ENCODE peak calls at places on chromosomes 16 and 17, in five cellular contexts. L is GM13976, A is left lung, Z is progenitor cell of endocrine pancreas, O is adrenal gland. I is an unnamed sample.

GRCh38 chr17:31283841-31284240 is 13.2 kb downstream of the OMG start:
- DNase-seq in L (no peak), A (no peak), Z (no peak), O (no peak), I (no peak)

GRCh38 chr16:53504161-53504663 is 1.2 kb upstream of the AKTIP start:
- DNase-seq in L (no peak), A (peak; percentile 63), Z (peak; percentile 23), O (peak; percentile 54), I (no peak)

GRCh38 chr17:63916566-63917185 is 2.0 kb downstream of the GH1 start:
- DNase-seq in L (no peak), A (peak; percentile 20), Z (no peak), O (no peak), I (no peak)

GRCh38 chr17:66791337-66791736 is 43.6 kb upstream of the CACNG5 start:
- DNase-seq in L (no peak), A (no peak), Z (no peak), O (peak; percentile 86), I (no peak)

GRCh38 chr17:57257213-57257873 is 1.0 kb downstream of the MSI2 start:
- DNase-seq in L (no peak), A (no peak), Z (no peak), O (no peak), I (no peak)

GRCh38 chr17:18035704-18036103 is 3.3 kb downstream of the ATPAF2 start:
- DNase-seq in L (no peak), A (no peak), Z (no peak), O (no peak), I (no peak)

GRCh38 chr17:15651001-15651582 is 31.6 kb upstream of the FBXW10B start:
- DNase-seq in L (no peak), A (peak; percentile 40), Z (no peak), O (peak; percentile 57), I (no peak)

GRCh38 chr16:11215935-11216556 is 40.0 kb downstream of the SOCS1 start:
- DNase-seq in L (no peak), A (no peak), Z (no peak), O (no peak), I (no peak)

GRCh38 chr17:4947411-4948165 is 742 bp downstream of the PFN1 start:
- DNase-seq in L (peak; percentile 79), A (peak; percentile 67), Z (peak; percentile 36), O (peak; percentile 55), I (peak; percentile 81)

GRCh38 chr17:14297161-14297851 is 3.6 kb upstream of the HS3ST3B1 start:
- DNase-seq in L (no peak), A (no peak), Z (peak; percentile 49), O (peak; percentile 15), I (peak; percentile 36)

GRCh38 chr17:40992666-40993065 is 1.3 kb downstream of the KRTAP3-3 start:
- DNase-seq in L (no peak), A (no peak), Z (no peak), O (no peak), I (no peak)

GRCh38 chr17:48589831-48590602 is at the start of gene HOXB3:
- DNase-seq in L (no peak), A (no peak), Z (no peak), O (no peak), I (no peak)

GRCh38 chr16:85881436-85881835 is 17.5 kb upstream of the IRF8 start:
- DNase-seq in L (no peak), A (no peak), Z (no peak), O (no peak), I (no peak)

GRCh38 chr17:79970576-79971068 is 65.0 kb downstream of the TBC1D16 start:
- DNase-seq in L (no peak), A (no peak), Z (no peak), O (peak; percentile 75), I (peak; percentile 46)

GRCh38 chr16:19114359-19115147 is 789 bp downstream of the ITPRIPL2 start:
- DNase-seq in L (peak; percentile 64), A (peak; percentile 76), Z (peak; percentile 29), O (peak; percentile 74), I (peak; percentile 78)

GRCh38 chr17:32627233-32628008 is 140.6 kb downstream of the CDK5R1 start:
- DNase-seq in L (no peak), A (no peak), Z (no peak), O (no peak), I (no peak)

GRCh38 chr17:81928497-81929252 is 1.1 kb upstream of the MAFG start:
- DNase-seq in L (peak; percentile 52), A (no peak), Z (no peak), O (no peak), I (peak; percentile 55)

GRCh38 chr16:89491238-89491869 is 993 bp upstream of the ANKRD11 start:
- DNase-seq in L (peak; percentile 30), A (no peak), Z (no peak), O (no peak), I (no peak)

GRCh38 chr17:40727447-40728231 is 24.1 kb upstream of the KRT24 start:
- DNase-seq in L (peak; percentile 57), A (no peak), Z (no peak), O (no peak), I (peak; percentile 33)

GRCh38 chr16:66713076-66713475 is 16.5 kb upstream of the CMTM4 start:
- DNase-seq in L (no peak), A (no peak), Z (no peak), O (no peak), I (no peak)

GRCh38 chr17:56142325-56142724 is 10.9 kb upstream of the ANKFN1 start:
- DNase-seq in L (no peak), A (no peak), Z (no peak), O (no peak), I (no peak)

GRCh38 chr17:77471984-77472836 is 331.4 kb downstream of the SEC14L1 start:
- DNase-seq in L (no peak), A (peak; percentile 64), Z (no peak), O (peak; percentile 45), I (peak; percentile 51)

GRCh38 chr16:720507-720989 is 398 bp upstream of the ANTKMT start:
- DNase-seq in L (peak; percentile 80), A (no peak), Z (no peak), O (peak; percentile 47), I (peak; percentile 82)

GRCh38 chr16:87487361-87487924 is 5.4 kb downstream of the ZCCHC14 start:
- DNase-seq in L (no peak), A (peak; percentile 76), Z (no peak), O (no peak), I (no peak)

GRCh38 chr16:1823821-1824220 is 2.8 kb downstream of the HAGH start:
- DNase-seq in L (peak; percentile 54), A (no peak), Z (no peak), O (peak; percentile 94), I (peak; percentile 47)

GRCh38 chr16:4081577-4082021 is 34.6 kb downstream of the ADCY9 start:
- DNase-seq in L (no peak), A (no peak), Z (no peak), O (no peak), I (no peak)

GRCh38 chr17:79042421-79043190 is 18.6 kb downstream of the C1QTNF1 start:
- DNase-seq in L (peak; percentile 82), A (peak; percentile 73), Z (no peak), O (peak; percentile 89), I (peak; percentile 67)

GRCh38 chr17:68036304-68037147 is 991 bp downstream of the KPNA2 start:
- DNase-seq in L (no peak), A (no peak), Z (no peak), O (no peak), I (no peak)

GRCh38 chr16:89453662-89454321 is 36.6 kb downstream of the ANKRD11 start:
- DNase-seq in L (no peak), A (no peak), Z (no peak), O (peak; percentile 37), I (no peak)

GRCh38 chr16:3810198-3810664 is 70.3 kb downstream of the CREBBP start:
- DNase-seq in L (no peak), A (no peak), Z (no peak), O (no peak), I (no peak)

DNA sequence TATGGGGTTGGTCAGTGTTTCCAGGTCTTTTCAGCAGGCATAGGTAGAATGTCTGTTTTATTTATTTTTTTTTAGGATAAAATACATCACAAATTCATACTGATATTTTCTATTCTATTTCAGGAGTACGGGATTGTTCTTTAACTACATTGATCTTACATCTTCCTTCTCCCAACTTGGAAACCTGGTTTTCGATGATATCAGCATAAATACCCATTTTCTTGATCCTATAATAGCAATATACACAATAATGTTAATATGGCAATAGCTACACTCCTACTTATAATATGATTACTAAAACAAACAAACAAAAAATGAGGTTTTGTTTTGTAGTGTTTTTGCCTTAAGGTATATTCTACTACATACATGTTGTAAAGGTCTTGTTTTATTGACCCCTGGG is 962.4 kb upstream of the GOT2 start:
- DNase-seq in L (no peak), A (no peak), Z (no peak), O (no peak), I (no peak)
- TF ChIP-seq CTCF in L (no peak), A (no peak), Z (no peak), O (no peak), I (no peak)

GRCh38 chr16:55021595-55022475 is 91.2 kb downstream of the IRX5 start:
- DNase-seq in L (no peak), A (no peak), Z (no peak), O (no peak), I (no peak)
- TF ChIP-seq CTCF in L (no peak), A (no peak), Z (peak; percentile 33), O (no peak), I (no peak)

DNA sequence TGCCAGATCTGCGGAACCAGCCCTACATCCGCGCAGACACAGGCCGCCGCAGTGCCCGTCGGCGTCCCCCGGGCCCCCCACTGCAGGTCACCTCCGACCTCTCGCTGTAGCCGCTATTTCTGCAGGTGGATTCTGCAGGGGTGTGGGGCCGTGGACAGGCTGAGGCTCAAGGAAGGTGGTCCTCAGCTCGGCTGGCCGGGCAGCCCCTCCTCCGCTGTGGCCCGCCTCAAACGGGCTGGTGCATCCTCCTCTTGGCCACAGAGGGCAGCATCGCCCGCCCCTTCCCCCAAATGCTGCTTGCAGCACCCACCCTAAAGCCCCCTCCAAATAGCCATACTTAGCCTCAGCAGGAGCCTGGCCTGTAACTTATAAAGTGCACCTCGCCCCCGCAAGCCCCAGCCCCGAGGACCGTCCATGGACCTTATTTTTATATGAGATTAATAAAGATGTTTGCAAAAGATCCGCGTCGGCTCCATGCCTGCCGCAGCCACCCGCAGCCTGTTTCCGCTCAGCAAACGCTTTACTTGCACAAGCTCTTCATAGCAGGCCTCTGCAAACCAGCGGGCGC is 14.9 kb downstream of the SPATA32 start:
- DNase-seq in L (no peak), A (no peak), Z (peak; percentile 58), O (peak; percentile 41), I (peak; percentile 68)
- TF ChIP-seq CTCF in L (no peak), A (peak; percentile 21), Z (peak; percentile 73), O (peak; percentile 31), I (peak; percentile 30)

DNA sequence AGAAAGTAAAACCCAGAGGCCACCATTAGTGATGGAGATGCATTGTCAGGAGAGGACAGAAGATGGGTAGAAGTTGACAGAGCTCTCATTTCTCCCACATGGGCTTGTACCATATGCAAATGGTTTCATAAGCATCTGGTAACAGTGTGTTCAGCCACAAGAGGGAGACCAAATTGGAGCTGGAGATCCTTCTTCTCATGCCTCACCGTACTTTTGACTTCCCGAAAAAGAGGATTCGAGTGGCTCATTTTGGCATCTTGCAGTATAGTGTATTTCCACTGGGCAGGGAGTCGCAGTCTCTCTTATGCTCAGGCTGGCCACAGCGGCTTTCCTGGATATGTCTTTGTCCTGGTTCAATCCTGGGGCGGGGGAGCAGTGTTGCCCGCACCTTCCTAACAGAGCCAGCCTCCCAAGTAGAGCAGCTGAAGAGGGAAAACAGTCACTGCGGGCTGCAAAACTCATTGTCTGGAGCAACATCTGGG is 23.8 kb downstream of the TBC1D3B start:
- DNase-seq in L (no peak), A (no peak), Z (no peak), O (no peak), I (no peak)
- TF ChIP-seq CTCF in L (no peak), A (no peak), Z (peak; percentile 15), O (no peak), I (no peak)

I was measured in GM20000.